ENCODE peak calls at places on chromosomes 4 and X, in six cellular contexts. X is uterus, Y is upper lobe of left lung, L is stomach, R is endothelial cell of umbilical vein, A is A549. B is an unnamed sample.

GRCh38 chr4:182293836-182294235 is 50.6 kb downstream of the TENM3 start:
- DNase-seq in X (no peak), Y (no peak), L (no peak), R (no peak), A (no peak), B (no peak)

GRCh38 chr4:35934370-35934981 is 309.8 kb downstream of the ARAP2 start:
- DNase-seq in X (no peak), Y (no peak), L (no peak), R (peak; percentile 14), A (peak; percentile 9), B (no peak)

GRCh38 chr4:185833055-185833598 is 21.1 kb upstream of the SORBS2 start:
- DNase-seq in X (no peak), Y (no peak), L (no peak), R (peak; percentile 92), A (peak; percentile 28), B (no peak)

GRCh38 chr4:13097971-13098370 is 386.2 kb downstream of the RAB28 start:
- DNase-seq in X (no peak), Y (no peak), L (no peak), R (no peak), A (no peak), B (no peak)

GRCh38 chr4:39365360-39365759 is 802 bp downstream of the RFC1 start:
- DNase-seq in X (no peak), Y (no peak), L (no peak), R (no peak), A (no peak), B (no peak)

GRCh38 chr4:180028682-180029081 is 2214.5 kb upstream of the TENM3 start:
- DNase-seq in X (no peak), Y (no peak), L (no peak), R (no peak), A (peak; percentile 53), B (no peak)

GRCh38 chrX:115948018-115948923 is 222.3 kb upstream of the AGTR2 start:
- DNase-seq in X (no peak), Y (no peak), L (no peak), R (no peak), A (no peak), B (no peak)

GRCh38 chr4:121256346-121256745 is 92.2 kb upstream of the TNIP3 start:
- DNase-seq in X (no peak), Y (no peak), L (no peak), R (peak; percentile 58), A (no peak), B (peak; percentile 35)

GRCh38 chr4:108031427-108032083 is 41.9 kb downstream of the HADH start:
- DNase-seq in X (no peak), Y (no peak), L (no peak), R (no peak), A (no peak), B (no peak)

GRCh38 chrX:68999351-68999750 is 165.9 kb downstream of the PJA1 start:
- DNase-seq in X (no peak), Y (no peak), L (no peak), R (peak; percentile 33), A (peak; percentile 10), B (no peak)

GRCh38 chrX:145817299-145817665 is 347 bp upstream of the SLITRK2 start:
- DNase-seq in X (no peak), Y (peak; percentile 10), L (no peak), R (no peak), A (no peak), B (no peak)

GRCh38 chr4:5956285-5957021 is 61.8 kb downstream of the C4orf50 start:
- DNase-seq in X (peak; percentile 61), Y (no peak), L (peak; percentile 45), R (peak; percentile 39), A (no peak), B (peak; percentile 19)

GRCh38 chrX:103063191-103063845 is 653 bp downstream of the BEX1 start:
- DNase-seq in X (no peak), Y (peak; percentile 56), L (no peak), R (peak; percentile 28), A (no peak), B (peak; percentile 7)

GRCh38 chrX:51459125-51459524 is 37.3 kb downstream of the NUDT11 start:
- DNase-seq in X (no peak), Y (no peak), L (no peak), R (peak; percentile 1), A (peak; percentile 48), B (no peak)

GRCh38 chrX:136750364-136750763 is 30.4 kb downstream of the ARHGEF6 start:
- DNase-seq in X (no peak), Y (no peak), L (no peak), R (no peak), A (no peak), B (no peak)

GRCh38 chrX:16836371-16836770 is 33.8 kb downstream of the RBBP7 start:
- DNase-seq in X (no peak), Y (peak; percentile 34), L (peak; percentile 49), R (no peak), A (peak; percentile 62), B (no peak)

GRCh38 chrX:24646745-24647182 is 383 bp downstream of the PCYT1B start:
- DNase-seq in X (no peak), Y (no peak), L (no peak), R (peak; percentile 14), A (no peak), B (no peak)

GRCh38 chrX:2664497-2664896 is 26.6 kb upstream of the CD99 start:
- DNase-seq in X (peak; percentile 38), Y (no peak), L (no peak), R (no peak), A (no peak), B (no peak)

GRCh38 chrX:3443186-3443585 is 96.7 kb upstream of the MXRA5 start:
- DNase-seq in X (no peak), Y (no peak), L (no peak), R (no peak), A (no peak), B (no peak)

GRCh38 chrX:118644378-118644777 is 83.0 kb upstream of the IL13RA1 start:
- DNase-seq in X (no peak), Y (no peak), L (no peak), R (peak; percentile 59), A (peak; percentile 72), B (peak; percentile 2)

GRCh38 chr4:128388352-128388630 is 100.7 kb upstream of the PGRMC2 start:
- DNase-seq in X (no peak), Y (no peak), L (no peak), R (no peak), A (peak; percentile 35), B (no peak)

GRCh38 chrX:67523002-67523711 is 20.7 kb upstream of the AR start:
- DNase-seq in X (no peak), Y (no peak), L (peak; percentile 28), R (no peak), A (no peak), B (no peak)

GRCh38 chr4:173801876-173802713 is 272.1 kb upstream of the HAND2 start:
- DNase-seq in X (no peak), Y (no peak), L (no peak), R (no peak), A (no peak), B (no peak)

GRCh38 chr4:41257901-41258300 is 1.2 kb downstream of the UCHL1 start:
- DNase-seq in X (no peak), Y (no peak), L (no peak), R (peak; percentile 14), A (no peak), B (no peak)

GRCh38 chr4:41256131-41256739 is 493 bp upstream of the UCHL1 start:
- DNase-seq in X (no peak), Y (no peak), L (no peak), R (no peak), A (peak; percentile 37), B (peak; percentile 7)

GRCh38 chr4:41258783-41259182 is 2.1 kb downstream of the UCHL1 start:
- DNase-seq in X (no peak), Y (no peak), L (no peak), R (peak; percentile 70), A (peak; percentile 70), B (no peak)

GRCh38 chr4:41257257-41257900 is 651 bp downstream of the UCHL1 start:
- DNase-seq in X (no peak), Y (peak; percentile 92), L (peak; percentile 62), R (peak; percentile 36), A (peak; percentile 79), B (peak; percentile 60)

GRCh38 chr4:41256740-41257256 is at the start of gene UCHL1:
- DNase-seq in X (no peak), Y (peak; percentile 83), L (peak; percentile 26), R (peak; percentile 62), A (peak; percentile 96), B (peak; percentile 61)
- TF ChIP-seq POLR2A in X (no peak), Y (no peak), L (no peak), R (peak; percentile 92), A (peak; percentile 92), B (peak; percentile 94)

GRCh38 chrX:153061732-153062131 is 5.5 kb downstream of the PNMA3 start:
- DNase-seq in X (no peak), Y (no peak), L (no peak), R (no peak), A (no peak), B (peak; percentile 53)
- TF ChIP-seq POLR2A in X (no peak), Y (no peak), L (no peak), R (no peak), A (no peak), B (no peak)

DNA sequence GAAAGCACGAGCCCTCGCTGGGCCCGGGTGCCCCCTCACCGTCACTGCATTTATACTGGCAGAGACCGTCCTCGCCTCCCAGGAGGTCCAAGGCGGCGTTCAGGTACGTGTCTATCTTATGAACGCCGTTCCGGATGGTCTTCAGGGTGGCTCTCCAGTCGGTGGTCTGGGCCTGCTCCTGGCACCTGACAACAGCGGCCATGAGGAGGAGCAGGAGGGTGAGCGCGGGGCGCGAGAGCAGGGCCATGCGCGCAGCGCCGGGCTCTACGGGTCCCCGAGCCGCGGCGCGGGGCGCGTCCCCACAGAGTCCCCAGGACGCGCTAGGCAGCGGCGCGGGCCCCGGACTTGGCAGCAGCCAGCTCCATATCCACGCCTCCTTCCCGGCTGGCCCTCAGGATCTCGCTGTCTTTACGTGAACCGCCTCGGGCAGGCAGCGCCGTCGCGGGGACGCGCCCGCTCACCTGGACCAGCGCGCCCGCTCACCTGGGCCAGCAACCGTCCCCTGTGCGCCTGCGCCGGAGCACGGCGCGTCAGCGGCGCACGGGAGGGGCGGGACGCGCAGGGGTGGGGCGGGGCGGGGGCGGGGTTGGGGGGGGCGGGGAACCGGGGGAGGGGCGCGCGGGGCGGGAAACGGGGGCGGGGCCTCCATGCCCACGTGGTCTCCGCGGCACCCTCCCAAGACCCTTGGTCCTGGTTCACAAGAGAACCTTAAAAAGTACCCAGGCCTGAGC is at the start of gene PLA2G12A:
- DNase-seq in X (peak; percentile 64), Y (peak; percentile 96), L (peak; percentile 94), R (peak; percentile 65), A (peak; percentile 56), B (peak; percentile 54)
- TF ChIP-seq POLR2A in X (peak; percentile 74), Y (no peak), L (no peak), R (no peak), A (peak; percentile 81), B (peak; percentile 75)

DNA sequence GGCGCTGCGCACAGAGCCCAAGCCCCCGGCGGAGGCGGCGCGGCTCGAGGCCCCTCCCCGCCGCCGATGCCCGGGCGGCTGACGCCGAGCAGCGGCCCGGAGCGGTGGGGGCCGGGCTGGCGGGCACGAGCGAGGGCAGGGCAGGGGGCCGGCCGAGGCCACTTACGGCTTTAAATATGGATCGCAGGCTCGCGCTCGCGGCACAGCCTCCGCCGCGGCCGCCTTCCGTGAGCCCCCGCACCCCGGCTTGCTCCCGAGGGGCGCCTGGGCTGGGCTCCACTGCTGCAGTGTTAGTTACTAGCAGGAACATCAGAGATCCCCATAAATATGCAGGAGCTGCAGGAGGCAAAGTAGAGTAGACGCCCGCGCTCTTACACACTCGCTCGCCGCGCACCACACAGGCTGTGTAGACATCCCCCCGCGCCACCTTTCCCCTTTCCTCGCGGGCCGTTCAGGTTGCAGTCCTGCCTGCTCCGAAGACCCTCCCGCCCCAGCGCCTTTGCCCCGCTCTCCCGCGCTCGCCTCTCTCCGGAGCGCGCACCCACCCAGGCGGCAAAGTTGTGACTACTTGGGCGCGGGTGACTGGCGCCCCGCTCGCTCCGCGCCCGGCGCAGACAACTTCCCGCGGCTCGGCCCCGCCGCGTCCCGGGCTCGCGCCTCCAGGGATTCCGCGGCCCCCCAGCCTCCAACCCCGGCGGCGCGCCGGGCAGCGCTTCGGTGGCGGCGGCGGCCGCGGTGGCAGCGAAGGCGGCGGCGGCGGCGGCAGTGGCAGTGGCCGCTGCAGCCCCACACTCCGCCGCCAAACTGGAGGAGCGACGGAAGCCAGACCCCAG is 152.0 kb upstream of the SLC4A4 start:
- DNase-seq in X (no peak), Y (peak; percentile 93), L (peak; percentile 71), R (peak; percentile 28), A (peak; percentile 33), B (no peak)
- TF ChIP-seq POLR2A in X (no peak), Y (no peak), L (peak; percentile 37), R (no peak), A (peak; percentile 26), B (no peak)

B was measured in H54.